ENCODE peak calls at places on chromosomes 7 and 10, in five cellular contexts. R is H1, H is NT2/D1, F is GM12878, K is HepG2. G is an unnamed sample.

GRCh38 chr7:21550821-21551531 is 8.1 kb downstream of the DNAH11 start:
- DNase-seq in R (peak; percentile 52), H (no peak), F (no peak), K (no peak), G (peak; percentile 10)

GRCh38 chr10:5089869-5090268 is 4.3 kb upstream of the AKR1C3 start:
- DNase-seq in R (no peak), H (no peak), F (no peak), K (peak; percentile 43), G (peak; percentile 9)

GRCh38 chr7:33590902-33591301 is 314.4 kb upstream of the BMPER start:
- DNase-seq in R (no peak), H (no peak), F (no peak), K (no peak), G (no peak)

GRCh38 chr10:24869354-24870016 is 82.9 kb downstream of the PRTFDC1 start:
- DNase-seq in R (no peak), H (no peak), F (no peak), K (no peak), G (no peak)

GRCh38 chr7:120725376-120726039 is 132.4 kb downstream of the TSPAN12 start:
- DNase-seq in R (no peak), H (no peak), F (no peak), K (peak; percentile 16), G (peak; percentile 36)

GRCh38 chr7:93194368-93194767 is 31.9 kb downstream of the HEPACAM2 start:
- DNase-seq in R (no peak), H (no peak), F (no peak), K (peak; percentile 3), G (no peak)

GRCh38 chr10:120477723-120478270 is 20.8 kb downstream of the PLPP4 start:
- DNase-seq in R (peak; percentile 34), H (no peak), F (no peak), K (no peak), G (no peak)

GRCh38 chr7:131931368-131931767 is 374.9 kb upstream of the PODXL start:
- DNase-seq in R (no peak), H (no peak), F (no peak), K (no peak), G (no peak)

GRCh38 chr7:151925446-151926335 is 30.6 kb upstream of the GALNTL5 start:
- DNase-seq in R (no peak), H (no peak), F (no peak), K (no peak), G (no peak)

GRCh38 chr7:143901360-143901709 is 641 bp downstream of the TCAF1 start:
- DNase-seq in R (peak; percentile 66), H (peak; percentile 43), F (no peak), K (peak; percentile 25), G (peak; percentile 50)

GRCh38 chr7:15764986-15765385 is 78.5 kb upstream of the MEOX2 start:
- DNase-seq in R (no peak), H (no peak), F (no peak), K (no peak), G (no peak)

GRCh38 chr7:80851896-80852476 is 66.9 kb downstream of the SEMA3C start:
- DNase-seq in R (no peak), H (no peak), F (no peak), K (peak; percentile 56), G (no peak)

GRCh38 chr10:969473-970150 is 18.6 kb upstream of the GTPBP4 start:
- DNase-seq in R (no peak), H (no peak), F (no peak), K (peak; percentile 45), G (peak; percentile 40)

GRCh38 chr7:158706710-158707590 is 2.3 kb upstream of the NCAPG2 start:
- DNase-seq in R (no peak), H (no peak), F (no peak), K (no peak), G (no peak)

GRCh38 chr7:140327261-140327661 is 71.1 kb downstream of the SLC37A3 start:
- DNase-seq in R (no peak), H (no peak), F (no peak), K (no peak), G (no peak)

GRCh38 chr10:3364768-3365480 is 192.3 kb upstream of the PITRM1 start:
- DNase-seq in R (no peak), H (no peak), F (no peak), K (peak; percentile 10), G (no peak)

GRCh38 chr7:105003275-105003674 is 10.7 kb upstream of the KMT2E start:
- DNase-seq in R (no peak), H (no peak), F (no peak), K (no peak), G (no peak)

GRCh38 chr10:17432738-17433137 is 21.7 kb downstream of the ST8SIA6 start:
- DNase-seq in R (peak; percentile 1), H (no peak), F (no peak), K (no peak), G (no peak)

GRCh38 chr7:114606100-114606499 is 191.5 kb downstream of the FOXP2 start:
- DNase-seq in R (no peak), H (no peak), F (no peak), K (no peak), G (no peak)

GRCh38 chr10:119693262-119693957 is 32.4 kb upstream of the INPP5F start:
- DNase-seq in R (no peak), H (no peak), F (no peak), K (peak; percentile 74), G (no peak)

GRCh38 chr7:43248961-43249807 is 136.7 kb downstream of the HECW1 start:
- DNase-seq in R (no peak), H (no peak), F (no peak), K (no peak), G (peak; percentile 12)

GRCh38 chr7:26356929-26357792 is 65.5 kb downstream of the SNX10 start:
- DNase-seq in R (no peak), H (no peak), F (no peak), K (no peak), G (no peak)

GRCh38 chr10:73095479-73096021 is 1.1 kb downstream of the P4HA1 start:
- DNase-seq in R (no peak), H (no peak), F (no peak), K (peak; percentile 49), G (peak; percentile 33)

GRCh38 chr10:31771345-31771831 is 157.2 kb downstream of the ARHGAP12 start:
- DNase-seq in R (no peak), H (no peak), F (no peak), K (no peak), G (no peak)

GRCh38 chr10:31774928-31775668 is 153.5 kb downstream of the ARHGAP12 start:
- DNase-seq in R (no peak), H (no peak), F (no peak), K (no peak), G (no peak)

GRCh38 chr10:31776159-31776558 is 152.5 kb downstream of the ARHGAP12 start:
- DNase-seq in R (no peak), H (no peak), F (no peak), K (no peak), G (no peak)

GRCh38 chr10:31774291-31774900 is 154.2 kb downstream of the ARHGAP12 start:
- DNase-seq in R (no peak), H (no peak), F (no peak), K (no peak), G (no peak)

GRCh38 chr10:31773749-31774148 is 154.9 kb downstream of the ARHGAP12 start:
- DNase-seq in R (no peak), H (no peak), F (no peak), K (no peak), G (no peak)
- TF ChIP-seq SUZ12 in R (no peak), H (no peak), F (no peak), K (no peak), G (no peak)

DNA sequence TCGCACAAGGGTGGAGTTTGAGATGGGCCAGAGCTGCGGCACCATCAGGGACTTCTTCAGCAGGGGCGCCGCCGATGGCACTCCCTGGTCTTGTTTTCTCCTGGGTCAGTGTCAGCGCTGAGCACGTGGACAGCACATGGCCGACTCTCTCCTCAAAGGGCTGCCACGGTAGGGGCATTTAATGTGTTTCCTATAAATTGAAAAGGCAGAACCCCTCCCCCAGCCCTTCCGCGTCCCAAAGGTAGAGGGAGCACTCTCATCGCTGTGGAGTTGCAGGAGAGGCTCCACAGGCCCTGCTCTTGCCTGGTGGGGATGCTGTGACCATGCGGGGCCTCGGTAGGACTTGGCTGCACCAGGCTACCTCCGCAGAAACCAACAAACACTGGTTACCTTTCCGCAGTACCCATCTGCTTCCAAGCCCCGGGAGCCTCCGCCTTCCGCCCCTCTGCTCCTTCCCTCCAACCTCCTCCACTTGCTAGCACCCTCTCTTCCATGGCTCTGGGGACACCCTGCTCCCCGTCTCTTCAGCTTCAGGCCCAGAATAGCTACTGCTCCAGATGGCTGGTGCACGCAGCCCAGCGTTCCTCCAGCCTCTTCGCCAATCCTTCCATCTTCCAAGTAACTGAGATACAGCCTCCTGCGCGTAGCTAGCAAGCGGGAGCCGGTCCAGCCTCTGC is 166.3 kb upstream of the ADCY1 start:
- DNase-seq in R (peak; percentile 82), H (peak; percentile 42), F (no peak), K (no peak), G (peak; percentile 10)
- TF ChIP-seq SUZ12 in R (no peak), H (no peak), F (no peak), K (no peak), G (no peak)

DNA sequence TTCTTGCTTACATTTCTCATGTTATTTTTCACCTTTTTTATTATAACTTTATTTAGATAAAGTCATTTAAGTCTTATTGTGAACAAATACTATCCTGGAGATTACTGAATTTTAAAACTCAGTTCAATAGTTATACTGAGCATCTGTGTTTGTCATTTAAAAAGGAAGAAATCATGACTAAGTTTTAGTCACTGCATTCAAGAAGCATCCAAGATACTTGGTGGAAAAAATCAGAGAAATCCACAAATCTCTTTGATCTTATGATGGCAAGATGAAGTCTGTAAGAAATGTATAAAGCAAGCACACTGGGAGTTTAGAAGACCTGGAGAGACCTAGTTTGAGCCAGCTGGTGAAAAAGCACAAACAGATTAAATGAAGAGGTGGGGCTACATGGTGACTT is 529.8 kb upstream of the IGFBP3 start:
- DNase-seq in R (no peak), H (no peak), F (no peak), K (no peak), G (no peak)
- TF ChIP-seq SUZ12 in R (no peak), H (no peak), F (no peak), K (no peak), G (no peak)

GRCh38 chr7:47337021-47337492 is 244.9 kb downstream of the TNS3 start:
- DNase-seq in R (no peak), H (no peak), F (no peak), K (no peak), G (no peak)
- TF ChIP-seq SUZ12 in R (no peak), H (no peak), F (no peak), K (no peak), G (no peak)

GRCh38 chr7:102061981-102062390 is 224.7 kb upstream of the SH2B2 start:
- DNase-seq in R (no peak), H (no peak), F (peak; percentile 82), K (no peak), G (no peak)

GRCh38 chr7:102063736-102064135 is 222.9 kb upstream of the SH2B2 start:
- DNase-seq in R (peak; percentile 76), H (peak; percentile 60), F (no peak), K (no peak), G (peak; percentile 28)

GRCh38 chr7:102065226-102065625 is 221.4 kb upstream of the SH2B2 start:
- DNase-seq in R (no peak), H (no peak), F (no peak), K (no peak), G (no peak)

GRCh38 chr7:102066476-102066875 is 220.2 kb upstream of the SH2B2 start:
- DNase-seq in R (no peak), H (no peak), F (no peak), K (no peak), G (no peak)

GRCh38 chr7:102064361-102065025 is 222.2 kb upstream of the SH2B2 start:
- DNase-seq in R (no peak), H (no peak), F (no peak), K (no peak), G (no peak)
- TF ChIP-seq SUZ12 in R (no peak), H (no peak), F (no peak), K (no peak), G (no peak)

G was measured in HEK293T.